ENCODE peak calls at places on chromosome 16, in eight cellular contexts. P is fibroblast of villous mesenchyme; J is stimulated activated CD4-positive, alpha-beta T cell treated with anti-CD3 and anti-CD28 coated beads, Interleukin-2, amount 100 ng/mL, for 48 hours; W is stimulated activated CD8-positive, alpha-beta memory T cell treated with anti-CD3 and anti-CD28 coated beads, Interleukin-7, amount 100 ng/mL, for 24 hours; R is BJ; V is left colon; X is HuH-7; D is AML-193. G is an unnamed sample.

GRCh38 chr16:25771812-25772568 is 80.2 kb downstream of the HS3ST4 start:
- DNase-seq in P (no peak), J (no peak), W (no peak), R (no peak), V (no peak), X (no peak), D (no peak), G (peak; percentile 72)

GRCh38 chr16:20175358-20175757 is 101.7 kb upstream of the GPR139 start:
- DNase-seq in P (no peak), J (no peak), W (no peak), R (no peak), V (no peak), X (no peak), D (no peak), G (no peak)

GRCh38 chr16:87003414-87003755 is 313.8 kb downstream of the C16orf95 start:
- DNase-seq in P (no peak), J (no peak), W (no peak), R (no peak), V (no peak), X (no peak), D (no peak), G (no peak)

GRCh38 chr16:86778108-86778745 is 199.9 kb downstream of the FOXL1 start:
- DNase-seq in P (no peak), J (no peak), W (no peak), R (no peak), V (no peak), X (no peak), D (no peak), G (no peak)

GRCh38 chr16:72936408-72936807 is 111.5 kb downstream of the ZFHX3 start:
- DNase-seq in P (no peak), J (no peak), W (no peak), R (no peak), V (no peak), X (peak; percentile 76), D (no peak), G (no peak)

GRCh38 chr16:9134739-9135138 is 43.3 kb downstream of the HAPSTR1 start:
- DNase-seq in P (peak; percentile 56), J (peak; percentile 50), W (peak; percentile 36), R (no peak), V (no peak), X (peak; percentile 35), D (peak; percentile 47), G (peak; percentile 54)

GRCh38 chr16:83517398-83517797 is 290.4 kb upstream of the HSBP1 start:
- DNase-seq in P (no peak), J (no peak), W (no peak), R (no peak), V (no peak), X (no peak), D (no peak), G (no peak)

GRCh38 chr16:80569440-80570105 is 28.8 kb downstream of the DYNLRB2 start:
- DNase-seq in P (peak; percentile 79), J (peak; percentile 62), W (peak; percentile 59), R (no peak), V (no peak), X (no peak), D (no peak), G (peak; percentile 39)